ENCODE peak calls at places on chromosome 9, in four cellular contexts. One of them, this sample, is unnamed.

GRCh38 chr9:26228273-26228672 is 550.0 kb upstream of the TUSC1 start:
- DNase-seq in HepG2: no peak
- DNase-seq in WTC11: no peak
- DNase-seq in K562: no peak
- DNase-seq in this sample: no peak

GRCh38 chr9:38047301-38048251 is 21.5 kb downstream of the SHB start:
- DNase-seq in HepG2: peak; percentile 99
- DNase-seq in WTC11: peak; percentile 39
- DNase-seq in K562: peak; percentile 71
- DNase-seq in this sample: no peak

GRCh38 chr9:127346584-127346983 is 50.4 kb upstream of the SLC2A8 start:
- DNase-seq in HepG2: no peak
- DNase-seq in WTC11: no peak
- DNase-seq in K562: no peak
- DNase-seq in this sample: peak; percentile 39

GRCh38 chr9:76878933-76879332 is 27.0 kb downstream of the PRUNE2 start:
- DNase-seq in HepG2: no peak
- DNase-seq in WTC11: no peak
- DNase-seq in K562: no peak
- DNase-seq in this sample: no peak

GRCh38 chr9:87518702-87519335 is 21.2 kb downstream of the DAPK1 start:
- DNase-seq in HepG2: no peak
- DNase-seq in WTC11: no peak
- DNase-seq in K562: peak; percentile 76
- DNase-seq in this sample: no peak

GRCh38 chr9:93600504-93600903 is 24.1 kb downstream of the PHF2 start:
- DNase-seq in HepG2: no peak
- DNase-seq in WTC11: no peak
- DNase-seq in K562: no peak
- DNase-seq in this sample: no peak

GRCh38 chr9:23700359-23700758 is 125.7 kb downstream of the ELAVL2 start:
- DNase-seq in HepG2: no peak
- DNase-seq in WTC11: no peak
- DNase-seq in K562: no peak
- DNase-seq in this sample: no peak

GRCh38 chr9:31030741-31031202 is 1353.7 kb upstream of the ACO1 start:
- DNase-seq in HepG2: no peak
- DNase-seq in WTC11: no peak
- DNase-seq in K562: no peak
- DNase-seq in this sample: no peak

GRCh38 chr9:97560851-97561250 is 59.4 kb downstream of the TMOD1 start:
- DNase-seq in HepG2: no peak
- DNase-seq in WTC11: no peak
- DNase-seq in K562: no peak
- DNase-seq in this sample: no peak

GRCh38 chr9:27945386-27945785 is 372.1 kb upstream of the C9orf72 start:
- DNase-seq in HepG2: no peak
- DNase-seq in WTC11: no peak
- DNase-seq in K562: no peak
- DNase-seq in this sample: no peak

GRCh38 chr9:31541626-31542025 is 842.8 kb upstream of the ACO1 start:
- DNase-seq in HepG2: no peak
- DNase-seq in WTC11: no peak
- DNase-seq in K562: no peak
- DNase-seq in this sample: no peak

GRCh38 chr9:33524431-33524947 is 438 bp downstream of the ANKRD18B start:
- DNase-seq in HepG2: no peak
- DNase-seq in WTC11: peak; percentile 38
- DNase-seq in K562: no peak
- DNase-seq in this sample: no peak

GRCh38 chr9:114413909-114414308 is 26.1 kb upstream of the AKNA start:
- DNase-seq in HepG2: no peak
- DNase-seq in WTC11: no peak
- DNase-seq in K562: no peak
- DNase-seq in this sample: no peak

GRCh38 chr9:127158995-127159801 is 36.8 kb upstream of the ANGPTL2 start:
- DNase-seq in HepG2: peak; percentile 76
- DNase-seq in WTC11: peak; percentile 63
- DNase-seq in K562: peak; percentile 27
- DNase-seq in this sample: peak; percentile 41

GRCh38 chr9:136545966-136546696 is at the start of gene NOTCH1:
- DNase-seq in HepG2: peak; percentile 30
- DNase-seq in WTC11: peak; percentile 82
- DNase-seq in K562: peak; percentile 96
- DNase-seq in this sample: peak; percentile 88

GRCh38 chr9:136546697-136547481 is 1.0 kb upstream of the NOTCH1 start:
- DNase-seq in HepG2: no peak
- DNase-seq in WTC11: no peak
- DNase-seq in K562: no peak
- DNase-seq in this sample: peak; percentile 62

GRCh38 chr9:136543830-136544548 is 1.9 kb downstream of the NOTCH1 start:
- DNase-seq in HepG2: peak; percentile 78
- DNase-seq in WTC11: no peak
- DNase-seq in K562: no peak
- DNase-seq in this sample: no peak

GRCh38 chr9:136544549-136545064 is 1.2 kb downstream of the NOTCH1 start:
- DNase-seq in HepG2: no peak
- DNase-seq in WTC11: no peak
- DNase-seq in K562: peak; percentile 57
- DNase-seq in this sample: peak; percentile 63

GRCh38 chr9:136545065-136545965 is 533 bp downstream of the NOTCH1 start:
- DNase-seq in HepG2: no peak
- DNase-seq in WTC11: no peak
- DNase-seq in K562: peak; percentile 51
- DNase-seq in this sample: peak; percentile 65
- TF ChIP-seq FOXJ3 in HepG2: no peak
- TF ChIP-seq FOXJ3 in WTC11: no peak
- TF ChIP-seq FOXJ3 in K562: no peak
- TF ChIP-seq FOXJ3 in this sample: no peak

DNA sequence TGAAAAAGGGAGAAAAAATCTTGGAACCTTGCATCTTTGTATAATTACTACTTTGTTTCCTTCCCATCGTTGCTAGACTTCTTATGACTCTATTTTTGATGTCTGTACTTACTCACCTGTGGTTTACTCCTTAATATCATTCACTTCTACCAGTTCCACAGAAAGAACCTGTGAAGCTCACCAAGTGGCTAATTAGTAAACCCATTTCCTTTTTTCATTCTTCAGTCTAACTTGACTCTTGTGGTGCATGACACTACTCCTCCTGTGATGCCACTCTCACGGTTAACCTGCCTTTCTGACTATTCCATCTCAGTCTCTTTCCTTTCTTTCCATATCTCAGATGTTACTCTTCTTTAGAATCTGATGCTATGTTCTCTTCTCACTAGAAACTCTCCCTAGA is 14.6 kb downstream of the RECK start:
- DNase-seq in HepG2: no peak
- DNase-seq in WTC11: no peak
- DNase-seq in K562: no peak
- DNase-seq in this sample: no peak
- TF ChIP-seq FOXJ3 in HepG2: no peak
- TF ChIP-seq FOXJ3 in WTC11: no peak
- TF ChIP-seq FOXJ3 in K562: no peak
- TF ChIP-seq FOXJ3 in this sample: no peak

GRCh38 chr9:130522233-130522808 is 57.1 kb upstream of the FUBP3 start:
- DNase-seq in HepG2: no peak
- DNase-seq in WTC11: peak; percentile 80
- DNase-seq in K562: peak; percentile 46
- DNase-seq in this sample: peak; percentile 58
- TF ChIP-seq FOXJ3 in HepG2: no peak
- TF ChIP-seq FOXJ3 in WTC11: no peak
- TF ChIP-seq FOXJ3 in K562: no peak
- TF ChIP-seq FOXJ3 in this sample: no peak

DNA sequence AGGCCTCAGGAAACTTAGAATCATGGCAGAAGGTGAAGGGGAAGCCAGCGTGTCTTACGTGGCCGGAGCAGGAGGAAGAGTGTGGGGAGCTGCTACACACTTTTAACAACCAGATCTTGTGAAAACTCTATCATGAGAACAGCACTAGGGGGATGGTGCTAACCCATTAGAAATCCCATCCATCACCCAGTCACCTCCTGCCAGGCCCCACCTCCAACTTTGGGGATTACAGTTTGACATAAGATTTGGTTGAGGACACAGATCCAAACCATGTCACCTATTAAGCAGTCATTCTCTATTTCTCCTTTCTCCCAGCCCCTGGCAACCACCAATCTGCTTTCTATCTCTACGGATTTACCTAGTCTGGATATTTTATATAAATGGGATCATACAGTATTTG is 26.9 kb downstream of the PBX3 start:
- DNase-seq in HepG2: no peak
- DNase-seq in WTC11: no peak
- DNase-seq in K562: no peak
- DNase-seq in this sample: no peak
- TF ChIP-seq FOXJ3 in HepG2: no peak
- TF ChIP-seq FOXJ3 in WTC11: no peak
- TF ChIP-seq FOXJ3 in K562: no peak
- TF ChIP-seq FOXJ3 in this sample: no peak

GRCh38 chr9:95425910-95426551 is 90.7 kb downstream of the PTCH1 start:
- DNase-seq in HepG2: peak; percentile 21
- DNase-seq in WTC11: peak; percentile 41
- DNase-seq in K562: peak; percentile 33
- DNase-seq in this sample: no peak
- TF ChIP-seq FOXJ3 in HepG2: no peak
- TF ChIP-seq FOXJ3 in WTC11: no peak
- TF ChIP-seq FOXJ3 in K562: no peak
- TF ChIP-seq FOXJ3 in this sample: no peak

GRCh38 chr9:12923472-12924009 is 148.7 kb downstream of the LURAP1L start:
- DNase-seq in HepG2: no peak
- DNase-seq in WTC11: no peak
- DNase-seq in K562: no peak
- DNase-seq in this sample: no peak

GRCh38 chr9:12921621-12922020 is 146.8 kb downstream of the LURAP1L start:
- DNase-seq in HepG2: no peak
- DNase-seq in WTC11: no peak
- DNase-seq in K562: no peak
- DNase-seq in this sample: no peak

GRCh38 chr9:12922209-12922914 is 147.5 kb downstream of the LURAP1L start:
- DNase-seq in HepG2: no peak
- DNase-seq in WTC11: no peak
- DNase-seq in K562: no peak
- DNase-seq in this sample: no peak
- TF ChIP-seq FOXJ3 in HepG2: no peak
- TF ChIP-seq FOXJ3 in WTC11: no peak
- TF ChIP-seq FOXJ3 in K562: no peak
- TF ChIP-seq FOXJ3 in this sample: no peak